ENCODE peak calls at places on chromosomes 1 and 21, in nine cellular contexts. N is K562, Z is upper lobe of left lung, Q is tibial nerve, T is H1, K is ovary, P is stomach, B is transverse colon, E is sigmoid colon. O is an unnamed sample.

GRCh38 chr21:35578350-35578782 is 482.0 kb downstream of the SETD4 start:
- DNase-seq in N (no peak), Z (no peak), Q (no peak), T (no peak), K (no peak), P (no peak), B (no peak), E (no peak), O (no peak)

GRCh38 chr1:67759692-67760029 is 73.6 kb downstream of the GNG12 start:
- DNase-seq in N (no peak), Z (no peak), Q (no peak), T (no peak), K (no peak), P (no peak), B (no peak), E (no peak), O (no peak)

GRCh38 chr1:187047298-187047697 is 218.5 kb downstream of the PLA2G4A start:
- DNase-seq in N (no peak), Z (no peak), Q (no peak), T (peak; percentile 51), K (no peak), P (no peak), B (no peak), E (no peak), O (no peak)

GRCh38 chr1:188689542-188689941 is 1788.1 kb downstream of the BRINP3 start:
- DNase-seq in N (no peak), Z (no peak), Q (no peak), T (no peak), K (no peak), P (no peak), B (no peak), E (no peak), O (no peak)

GRCh38 chr1:172117800-172118199 is 276.5 kb downstream of the DNM3 start:
- DNase-seq in N (no peak), Z (no peak), Q (no peak), T (no peak), K (no peak), P (no peak), B (no peak), E (no peak), O (no peak)

GRCh38 chr1:152901631-152902030 is 6.7 kb upstream of the IVL start:
- DNase-seq in N (no peak), Z (no peak), Q (no peak), T (no peak), K (no peak), P (no peak), B (no peak), E (no peak), O (peak; percentile 84)

GRCh38 chr1:202056644-202057334 is 46.4 kb downstream of the ELF3 start:
- DNase-seq in N (peak; percentile 25), Z (peak; percentile 91), Q (no peak), T (no peak), K (no peak), P (peak; percentile 96), B (peak; percentile 91), E (no peak), O (no peak)

GRCh38 chr1:99407018-99407417 is 142.7 kb downstream of the PLPPR4 start:
- DNase-seq in N (no peak), Z (no peak), Q (no peak), T (no peak), K (no peak), P (no peak), B (no peak), E (no peak), O (no peak)

GRCh38 chr1:155978973-155979429 is 654 bp upstream of the ARHGEF2 start:
- DNase-seq in N (peak; percentile 60), Z (no peak), Q (no peak), T (no peak), K (no peak), P (no peak), B (peak; percentile 47), E (peak; percentile 73), O (no peak)

GRCh38 chr1:6373961-6374720 is 19.4 kb downstream of the ACOT7 start:
- DNase-seq in N (no peak), Z (no peak), Q (no peak), T (no peak), K (no peak), P (peak; percentile 61), B (no peak), E (no peak), O (no peak)

GRCh38 chr1:220990417-220991337 is 111.4 kb downstream of the HLX start:
- DNase-seq in N (peak; percentile 31), Z (no peak), Q (no peak), T (no peak), K (no peak), P (no peak), B (no peak), E (no peak), O (no peak)

GRCh38 chr1:84997667-84998600 is 1.0 kb upstream of the MCOLN2 start:
- DNase-seq in N (no peak), Z (peak; percentile 82), Q (no peak), T (no peak), K (no peak), P (no peak), B (peak; percentile 15), E (no peak), O (no peak)

GRCh38 chr21:30813174-30813573 is at the start of gene KRTAP8-1:
- DNase-seq in N (no peak), Z (no peak), Q (no peak), T (no peak), K (no peak), P (no peak), B (no peak), E (no peak), O (no peak)

GRCh38 chr1:29033829-29034466 is 89.8 kb downstream of the TMEM200B start:
- DNase-seq in N (peak; percentile 50), Z (no peak), Q (no peak), T (no peak), K (no peak), P (no peak), B (no peak), E (no peak), O (no peak)

GRCh38 chr1:234713440-234713839 is 103.5 kb upstream of the IRF2BP2 start:
- DNase-seq in N (no peak), Z (no peak), Q (no peak), T (no peak), K (no peak), P (no peak), B (no peak), E (peak; percentile 40), O (no peak)

GRCh38 chr21:37139902-37140301 is 66.8 kb downstream of the TTC3 start:
- DNase-seq in N (no peak), Z (no peak), Q (no peak), T (no peak), K (no peak), P (no peak), B (no peak), E (no peak), O (no peak)

GRCh38 chr21:37130971-37131370 is 57.9 kb downstream of the TTC3 start:
- DNase-seq in N (no peak), Z (no peak), Q (no peak), T (no peak), K (no peak), P (no peak), B (no peak), E (no peak), O (no peak)

GRCh38 chr21:37139154-37139553 is 66.1 kb downstream of the TTC3 start:
- DNase-seq in N (no peak), Z (no peak), Q (no peak), T (no peak), K (no peak), P (no peak), B (no peak), E (no peak), O (no peak)

DNA sequence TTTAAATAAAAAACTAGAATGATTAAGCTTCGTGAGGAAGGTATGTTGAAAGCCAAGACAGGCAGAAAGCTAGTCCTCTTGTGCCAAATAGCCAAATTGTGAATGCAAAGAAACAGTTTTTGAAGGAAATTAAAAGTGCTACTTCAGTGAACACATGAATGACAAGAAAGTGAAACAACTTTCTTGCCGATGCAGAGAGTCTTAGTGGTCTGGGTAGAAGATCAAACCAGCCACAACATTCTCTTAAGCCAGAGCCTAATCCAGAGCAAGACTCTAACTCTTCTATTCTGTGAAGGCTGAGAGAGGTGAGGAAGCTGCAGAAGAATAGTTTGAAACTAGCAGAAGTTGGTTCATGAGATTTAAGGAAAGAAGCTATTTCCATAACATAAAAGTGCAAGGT is 63.2 kb downstream of the TTC3 start:
- DNase-seq in N (no peak), Z (no peak), Q (no peak), T (no peak), K (no peak), P (no peak), B (no peak), E (no peak), O (no peak)
- TF ChIP-seq EP300 in N (no peak), Z (no peak), Q (no peak), T (no peak), K (no peak), P (no peak), B (no peak), E (no peak), O (no peak)

GRCh38 chr1:147223740-147224615 is 1.2 kb downstream of the FMO5 start:
- DNase-seq in N (no peak), Z (no peak), Q (no peak), T (no peak), K (no peak), P (no peak), B (no peak), E (no peak), O (no peak)

GRCh38 chr1:147225193-147225730 is at the start of gene FMO5:
- DNase-seq in N (peak; percentile 56), Z (no peak), Q (peak; percentile 70), T (peak; percentile 44), K (peak; percentile 73), P (peak; percentile 78), B (peak; percentile 77), E (peak; percentile 89), O (peak; percentile 93)
- TF ChIP-seq POLR2A in N (no peak), Z (peak; percentile 37), Q (no peak), T (no peak), K (no peak), P (no peak), B (peak; percentile 47), E (no peak), O (no peak)

DNA sequence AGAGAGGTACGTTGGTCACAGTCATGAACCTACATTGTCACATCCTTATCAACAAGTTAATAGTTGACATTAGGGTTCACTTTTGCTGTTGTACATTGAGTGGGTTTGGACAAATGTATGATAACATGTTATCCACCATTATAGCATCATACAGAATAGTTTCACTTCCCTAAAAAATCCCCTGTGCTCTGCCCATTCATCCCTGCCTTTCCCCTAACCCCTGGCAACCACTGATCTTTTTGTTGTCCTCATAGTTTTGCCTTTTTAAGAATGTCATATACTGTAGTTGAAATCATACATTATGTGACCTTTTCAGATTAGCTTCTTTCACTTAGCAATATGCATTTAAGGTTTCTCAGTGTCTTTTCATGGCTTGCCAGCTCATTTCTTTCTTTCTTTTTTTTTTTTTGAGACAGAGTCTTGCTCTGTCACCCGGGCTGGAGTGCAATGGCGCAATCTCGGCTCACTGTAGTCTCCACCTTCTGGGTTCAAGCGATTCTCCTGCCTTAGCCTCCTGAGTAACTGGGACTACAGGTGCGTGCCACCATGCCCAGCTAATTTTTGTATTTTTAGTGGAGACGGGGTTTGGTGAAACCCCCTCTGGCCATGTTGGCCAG is 50.6 kb downstream of the UCK2 start:
- DNase-seq in N (no peak), Z (no peak), Q (no peak), T (no peak), K (no peak), P (no peak), B (no peak), E (no peak), O (no peak)
- H3K36me3 ChIP-seq in N (peaks cover 6% of the 10 kb centered on the region), Z (no peaks in the 10 kb centered on the region), Q (no peaks in the 10 kb centered on the region), T (peaks cover 6% of the 10 kb centered on the region), K (no peaks in the 10 kb centered on the region), P (no peaks in the 10 kb centered on the region), B (no peaks in the 10 kb centered on the region), E (no peaks in the 10 kb centered on the region), O (no peaks in the 10 kb centered on the region)

GRCh38 chr1:179424610-179425009 is 58.8 kb downstream of the AXDND1 start:
- DNase-seq in N (no peak), Z (no peak), Q (no peak), T (no peak), K (no peak), P (no peak), B (no peak), E (no peak), O (no peak)
- TF ChIP-seq EP300 in N (no peak), Z (no peak), Q (no peak), T (no peak), K (no peak), P (no peak), B (no peak), E (no peak), O (no peak)

O was measured in esophagus muscularis mucosa.